ENCODE peak calls at places on chromosomes 3 and 15, in four cellular contexts. One of them, this sample, is unnamed.

GRCh38 chr3:36701903-36702374 is 62.4 kb downstream of the DCLK3 start:
- DNase-seq in K562: no peak
- DNase-seq in HepG2: no peak
- DNase-seq in H1: no peak
- DNase-seq in this sample: peak; percentile 48

GRCh38 chr3:8891774-8892173 is 71.5 kb downstream of the RAD18 start:
- DNase-seq in K562: no peak
- DNase-seq in HepG2: no peak
- DNase-seq in H1: no peak
- DNase-seq in this sample: no peak

GRCh38 chr3:11480663-11481298 is 162.9 kb downstream of the VGLL4 start:
- DNase-seq in K562: peak; percentile 69
- DNase-seq in HepG2: peak; percentile 59
- DNase-seq in H1: no peak
- DNase-seq in this sample: no peak

GRCh38 chr3:52055537-52056351 is 627 bp downstream of the DUSP7 start:
- DNase-seq in K562: peak; percentile 18
- DNase-seq in HepG2: peak; percentile 40
- DNase-seq in H1: peak; percentile 77
- DNase-seq in this sample: peak; percentile 23

GRCh38 chr3:160941885-160942494 is 163.2 kb downstream of the B3GALNT1 start:
- DNase-seq in K562: peak; percentile 31
- DNase-seq in HepG2: peak; percentile 61
- DNase-seq in H1: peak; percentile 83
- DNase-seq in this sample: peak; percentile 65

GRCh38 chr15:65072027-65072426 is 4.2 kb upstream of the RASL12 start:
- DNase-seq in K562: no peak
- DNase-seq in HepG2: no peak
- DNase-seq in H1: no peak
- DNase-seq in this sample: no peak

GRCh38 chr15:35470441-35470840 is 75.5 kb downstream of the DPH6 start:
- DNase-seq in K562: no peak
- DNase-seq in HepG2: no peak
- DNase-seq in H1: no peak
- DNase-seq in this sample: no peak

GRCh38 chr3:15667484-15667883 is 65.9 kb downstream of the BTD start:
- DNase-seq in K562: no peak
- DNase-seq in HepG2: no peak
- DNase-seq in H1: no peak
- DNase-seq in this sample: no peak

GRCh38 chr15:64503197-64503596 is 42.8 kb downstream of the ZNF609 start:
- DNase-seq in K562: no peak
- DNase-seq in HepG2: no peak
- DNase-seq in H1: no peak
- DNase-seq in this sample: no peak

GRCh38 chr15:28123408-28124023 is 24.4 kb upstream of the OCA2 start:
- DNase-seq in K562: peak; percentile 70
- DNase-seq in HepG2: peak; percentile 57
- DNase-seq in H1: peak; percentile 85
- DNase-seq in this sample: peak; percentile 81

GRCh38 chr3:172102123-172102882 is 62.9 kb downstream of the FNDC3B start:
- DNase-seq in K562: no peak
- DNase-seq in HepG2: no peak
- DNase-seq in H1: no peak
- DNase-seq in this sample: no peak

GRCh38 chr3:139308156-139309017 is 35.4 kb upstream of the MRPS22 start:
- DNase-seq in K562: no peak
- DNase-seq in HepG2: no peak
- DNase-seq in H1: no peak
- DNase-seq in this sample: peak; percentile 48

GRCh38 chr15:60405405-60405804 is 7.6 kb upstream of the ANXA2 start:
- DNase-seq in K562: no peak
- DNase-seq in HepG2: no peak
- DNase-seq in H1: no peak
- DNase-seq in this sample: no peak

DNA sequence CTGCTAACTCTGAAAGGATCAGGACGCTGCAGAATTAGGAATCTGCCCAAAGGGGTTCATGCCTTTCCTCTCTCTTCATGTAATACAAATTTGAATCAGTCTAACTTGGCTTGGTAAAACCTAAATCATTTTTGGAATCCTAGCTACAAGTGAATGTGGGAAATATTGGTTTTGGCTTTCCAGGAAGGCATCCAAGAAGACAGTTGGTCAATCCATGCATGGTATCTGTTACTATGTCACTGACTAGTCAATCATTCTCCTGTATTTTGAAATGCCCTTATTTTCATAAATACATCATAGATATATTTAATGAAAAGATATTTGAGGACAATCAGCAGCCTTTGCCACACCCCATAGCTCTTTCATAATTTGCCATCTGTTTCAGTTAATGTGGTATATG is 7.5 kb upstream of the PLS1 start:
- DNase-seq in K562: no peak
- DNase-seq in HepG2: no peak
- DNase-seq in H1: no peak
- DNase-seq in this sample: no peak
- TF ChIP-seq PHF8 in K562: no peak
- TF ChIP-seq PHF8 in HepG2: no peak
- TF ChIP-seq PHF8 in H1: no peak
- TF ChIP-seq PHF8 in this sample: no peak

DNA sequence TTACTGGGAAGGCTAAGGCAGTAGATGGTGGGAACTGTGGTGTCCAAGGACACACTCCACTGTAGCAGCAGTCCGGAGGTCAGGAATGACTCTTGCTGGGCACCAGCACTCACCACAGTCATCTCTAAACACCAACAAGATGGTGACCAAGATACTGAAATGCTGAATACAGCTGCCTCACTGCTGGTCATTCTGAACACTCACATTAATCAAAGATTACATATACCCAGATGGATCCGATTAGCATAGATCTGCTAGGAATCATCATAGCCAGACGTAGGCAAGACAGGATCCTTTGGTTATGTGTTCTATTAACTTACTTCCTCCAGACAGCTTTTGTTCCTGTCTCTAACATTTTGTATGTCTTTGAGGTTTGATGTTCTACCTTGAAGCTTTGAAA is 134.9 kb upstream of the BFSP2 start:
- DNase-seq in K562: no peak
- DNase-seq in HepG2: no peak
- DNase-seq in H1: no peak
- DNase-seq in this sample: no peak
- TF ChIP-seq PHF8 in K562: no peak
- TF ChIP-seq PHF8 in HepG2: no peak
- TF ChIP-seq PHF8 in H1: no peak
- TF ChIP-seq PHF8 in this sample: no peak

DNA sequence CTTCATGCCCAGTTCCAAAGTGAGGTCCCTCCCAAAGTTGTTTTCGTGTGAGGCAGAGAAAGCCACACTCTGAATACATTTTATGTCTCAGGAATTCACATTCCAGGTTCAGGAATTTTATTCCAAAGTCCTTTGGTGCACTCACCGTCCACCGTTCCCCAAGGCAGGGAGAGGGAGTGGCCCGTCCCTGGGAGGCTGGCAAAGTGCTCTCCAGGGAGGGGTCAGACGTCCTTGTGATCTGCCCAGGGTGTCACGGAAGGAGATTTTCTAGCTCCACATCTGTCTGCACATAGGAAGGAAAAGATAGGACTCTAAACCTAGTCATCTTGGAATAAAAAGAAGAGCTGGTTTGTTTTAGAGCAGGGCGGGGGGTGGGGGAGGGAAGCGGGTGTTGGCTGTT is 47.9 kb downstream of the KLF13 start:
- DNase-seq in K562: no peak
- DNase-seq in HepG2: no peak
- DNase-seq in H1: no peak
- DNase-seq in this sample: no peak
- TF ChIP-seq PHF8 in K562: no peak
- TF ChIP-seq PHF8 in HepG2: no peak
- TF ChIP-seq PHF8 in H1: no peak
- TF ChIP-seq PHF8 in this sample: no peak

GRCh38 chr3:184145120-184145524 is 10.0 kb downstream of the EIF2B5 start:
- DNase-seq in K562: peak; percentile 58
- DNase-seq in HepG2: peak; percentile 49
- DNase-seq in H1: peak; percentile 62
- DNase-seq in this sample: peak; percentile 62
- TF ChIP-seq PHF8 in K562: no peak
- TF ChIP-seq PHF8 in HepG2: no peak
- TF ChIP-seq PHF8 in H1: no peak
- TF ChIP-seq PHF8 in this sample: no peak

GRCh38 chr15:98755138-98755537 is 106.8 kb downstream of the IGF1R start:
- DNase-seq in K562: no peak
- DNase-seq in HepG2: no peak
- DNase-seq in H1: no peak
- DNase-seq in this sample: no peak
- TF ChIP-seq PHF8 in K562: no peak
- TF ChIP-seq PHF8 in HepG2: no peak
- TF ChIP-seq PHF8 in H1: no peak
- TF ChIP-seq PHF8 in this sample: no peak

GRCh38 chr3:13259831-13260230 is 160.3 kb downstream of the NUP210 start:
- DNase-seq in K562: no peak
- DNase-seq in HepG2: no peak
- DNase-seq in H1: no peak
- DNase-seq in this sample: no peak

GRCh38 chr3:13262493-13263211 is 157.5 kb downstream of the NUP210 start:
- DNase-seq in K562: peak; percentile 63
- DNase-seq in HepG2: peak; percentile 99
- DNase-seq in H1: no peak
- DNase-seq in this sample: peak; percentile 50

GRCh38 chr3:13261908-13262307 is 158.2 kb downstream of the NUP210 start:
- DNase-seq in K562: no peak
- DNase-seq in HepG2: no peak
- DNase-seq in H1: no peak
- DNase-seq in this sample: no peak

GRCh38 chr3:13260259-13261103 is 159.6 kb downstream of the NUP210 start:
- DNase-seq in K562: no peak
- DNase-seq in HepG2: no peak
- DNase-seq in H1: no peak
- DNase-seq in this sample: no peak

GRCh38 chr3:13261104-13261800 is 158.9 kb downstream of the NUP210 start:
- DNase-seq in K562: no peak
- DNase-seq in HepG2: peak; percentile 33
- DNase-seq in H1: no peak
- DNase-seq in this sample: no peak
- TF ChIP-seq PHF8 in K562: no peak
- TF ChIP-seq PHF8 in HepG2: no peak
- TF ChIP-seq PHF8 in H1: no peak
- TF ChIP-seq PHF8 in this sample: no peak

GRCh38 chr15:22844421-22845288 is 6.2 kb downstream of the NIPA2 start:
- DNase-seq in K562: no peak
- DNase-seq in HepG2: peak; percentile 36
- DNase-seq in H1: no peak
- DNase-seq in this sample: no peak
- TF ChIP-seq PHF8 in K562: no peak
- TF ChIP-seq PHF8 in HepG2: no peak
- TF ChIP-seq PHF8 in H1: no peak
- TF ChIP-seq PHF8 in this sample: no peak

DNA sequence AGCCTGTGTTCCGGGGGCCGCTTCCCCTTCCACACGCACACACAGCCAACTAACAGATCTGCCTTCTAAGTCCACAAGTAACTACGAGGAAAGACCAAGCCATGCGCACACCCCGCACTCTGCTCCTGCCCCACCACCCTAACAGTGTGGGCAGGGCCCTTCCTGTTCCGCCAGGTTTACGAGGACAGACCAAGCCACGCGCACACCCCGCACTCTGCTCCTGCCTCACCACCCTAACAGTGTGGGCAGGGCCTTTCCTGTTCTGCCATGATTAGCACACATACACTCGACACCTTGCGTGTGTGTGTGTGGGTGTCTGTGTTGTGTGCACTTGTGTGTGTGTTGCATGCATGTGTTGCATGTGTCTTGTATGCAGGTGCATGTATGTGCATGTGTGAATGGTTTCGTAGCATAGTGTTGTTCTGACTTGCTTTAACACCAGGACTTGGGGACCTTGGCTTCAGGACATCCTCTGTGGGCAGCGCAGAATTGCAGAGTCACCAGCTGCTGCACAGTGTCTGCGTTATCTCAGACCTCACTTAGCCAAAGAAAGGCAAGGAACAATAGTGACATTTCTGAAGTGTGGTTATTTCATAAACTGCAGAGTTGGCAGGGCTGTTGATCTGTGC is 114.4 kb downstream of the CHSY1 start:
- DNase-seq in K562: peak; percentile 70
- DNase-seq in HepG2: no peak
- DNase-seq in H1: no peak
- DNase-seq in this sample: no peak
- TF ChIP-seq PHF8 in K562: no peak
- TF ChIP-seq PHF8 in HepG2: no peak
- TF ChIP-seq PHF8 in H1: no peak
- TF ChIP-seq PHF8 in this sample: no peak

This sample was measured in A549.